ENCODE peak calls at places on chromosome 15, in nine cellular contexts. G is upper lobe of right lung; S is lung; W is stomach; F is Panc1; U is SK-N-SH; Q is CD8-positive, alpha-beta T cell; A is ovary; H is PC-3. K is an unnamed sample.

GRCh38 chr15:81092559-81092902 is 41.5 kb upstream of the CFAP161 start:
- DNase-seq in F (no peak), W (no peak), A (peak; percentile 46), H (no peak), G (no peak), Q (no peak), U (no peak), S (no peak), K (peak; percentile 25)

GRCh38 chr15:76401285-76401684 is 64.7 kb downstream of the ISL2 start:
- DNase-seq in U (no peak), S (no peak), A (no peak), Q (no peak), F (no peak), G (no peak), H (peak; percentile 47), W (no peak), K (no peak)

GRCh38 chr15:80727196-80727595 is 32.1 kb downstream of the ABHD17C start:
- DNase-seq in S (no peak), G (no peak), F (no peak), W (no peak), H (no peak), Q (no peak), A (no peak), U (no peak), K (peak; percentile 16)

GRCh38 chr15:26632500-26632899 is 140.4 kb downstream of the GABRB3 start:
- DNase-seq in Q (no peak), S (no peak), W (peak; percentile 34), A (no peak), H (no peak), U (no peak), F (no peak), G (no peak), K (no peak)

GRCh38 chr15:39747326-39747725 is 35.3 kb downstream of the FSIP1 start:
- DNase-seq in H (peak; percentile 52), W (no peak), A (no peak), F (no peak), Q (no peak), G (no peak), S (no peak), U (no peak), K (peak; percentile 65)

GRCh38 chr15:81012588-81012987 is 11.9 kb downstream of the TLNRD1 start:
- DNase-seq in Q (no peak), W (no peak), G (no peak), H (no peak), A (no peak), S (no peak), U (no peak), F (no peak), K (no peak)

GRCh38 chr15:51909591-51909990 is 62.0 kb downstream of the LEO1 start:
- DNase-seq in S (no peak), W (no peak), H (no peak), A (no peak), Q (no peak), U (no peak), G (no peak), F (no peak), K (no peak)

GRCh38 chr15:71153823-71154524 is 38.7 kb downstream of the THSD4 start:
- DNase-seq in Q (no peak), W (no peak), S (no peak), A (no peak), H (peak; percentile 22), U (no peak), G (no peak), F (no peak), K (no peak)

GRCh38 chr15:76235186-76235826 is 76.0 kb downstream of the ETFA start:
- DNase-seq in S (no peak), H (peak; percentile 73), A (no peak), U (peak; percentile 38), G (no peak), Q (no peak), F (peak; percentile 17), W (no peak), K (no peak)

GRCh38 chr15:84398763-84399701 is 163.5 kb downstream of the GOLGA6L4 start:
- DNase-seq in S (peak; percentile 24), Q (no peak), W (no peak), U (no peak), G (peak; percentile 64), A (peak; percentile 21), F (no peak), H (no peak), K (no peak)

GRCh38 chr15:51758645-51759044 is 7.2 kb downstream of the TMOD2 start:
- DNase-seq in Q (no peak), U (peak; percentile 70), F (no peak), A (peak; percentile 70), S (no peak), G (no peak), W (peak; percentile 29), H (no peak), K (peak; percentile 65)

GRCh38 chr15:66619152-66619903 is 53.5 kb upstream of the LCTL start:
- DNase-seq in F (peak; percentile 39), H (peak; percentile 80), A (peak; percentile 77), W (peak; percentile 85), G (peak; percentile 86), Q (peak; percentile 22), U (peak; percentile 90), S (peak; percentile 77), K (peak; percentile 69)

GRCh38 chr15:42511010-42511396 is 15.6 kb downstream of the SNAP23 start:
- DNase-seq in A (no peak), Q (no peak), U (no peak), F (no peak), H (no peak), G (no peak), W (no peak), S (no peak), K (peak; percentile 63)

GRCh38 chr15:33022629-33023028 is 171.9 kb downstream of the FMN1 start:
- DNase-seq in A (no peak), U (peak; percentile 44), W (peak; percentile 73), S (peak; percentile 64), F (no peak), G (peak; percentile 80), Q (no peak), H (peak; percentile 81), K (peak; percentile 59)
- H3K27ac ChIP-seq in A (no peak overlapping the region), U (peak overlapping the region; percentile 82), W (peak overlapping the region; percentile 22), S (no peak overlapping the region), F (no peak overlapping the region), G (peak overlapping the region; percentile 59), Q (no peak overlapping the region), H (peak overlapping the region; percentile 33), K (peak overlapping the region; percentile 60)

GRCh38 chr15:45101749-45102148 is 12.2 kb downstream of the DUOX2 start:
- DNase-seq in Q (no peak), S (no peak), U (no peak), F (no peak), A (no peak), W (no peak), H (no peak), G (no peak), K (no peak)
- H3K27me3 ChIP-seq in Q (no peaks in the 10 kb centered on the region), S (no peaks in the 10 kb centered on the region), U (peaks cover 9% of the 10 kb centered on the region), F (peaks cover 3% of the 10 kb centered on the region), A (no peaks in the 10 kb centered on the region), W (peaks cover 3% of the 10 kb centered on the region), H (no peaks in the 10 kb centered on the region), G (no peaks in the 10 kb centered on the region), K (no peaks in the 10 kb centered on the region)

DNA sequence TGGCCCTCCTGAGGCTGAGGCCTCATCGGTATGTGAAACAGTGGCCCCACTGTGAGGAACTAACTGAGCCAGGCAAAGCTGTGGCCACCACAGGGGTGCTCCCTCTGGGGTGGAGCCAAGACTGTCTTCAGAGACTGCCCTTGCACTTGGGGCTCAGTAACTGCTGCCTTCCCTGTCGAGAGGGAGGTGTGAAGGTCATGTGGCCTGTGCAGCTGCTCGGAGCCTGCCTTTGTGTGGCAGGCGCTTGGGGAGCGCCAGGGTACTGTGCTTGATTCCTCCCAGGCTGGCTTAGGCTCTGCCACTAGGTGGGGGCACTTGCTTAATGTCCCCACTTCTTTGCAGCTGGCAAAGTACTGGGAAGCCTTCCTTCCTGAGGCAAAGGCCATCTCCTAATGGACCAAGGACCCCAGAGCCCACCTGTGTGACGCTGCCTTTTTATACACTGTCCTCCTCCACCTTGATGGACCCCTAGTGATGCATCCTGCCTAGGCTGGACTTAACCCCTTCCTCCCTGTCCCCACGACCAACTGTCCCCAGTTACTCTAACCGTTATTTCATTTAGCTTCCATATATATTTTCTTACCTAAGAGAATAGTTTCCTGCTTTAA is 14.2 kb upstream of the SNX22 start:
- DNase-seq in A (no peak), Q (no peak), F (no peak), W (no peak), G (no peak), H (no peak), U (no peak), S (no peak), K (no peak)
- TF ChIP-seq CTCF in A (no peak), Q (no peak), F (no peak), W (no peak), G (no peak), H (no peak), U (no peak), S (no peak), K (peak; percentile 8)

GRCh38 chr15:74579001-74579400 is 36.6 kb upstream of the CLK3 start:
- DNase-seq in F (no peak), A (no peak), G (no peak), H (no peak), U (no peak), S (no peak), W (no peak), Q (no peak), K (no peak)
- H3K27ac ChIP-seq in F (no peak overlapping the region), A (no peak overlapping the region), G (no peak overlapping the region), H (no peak overlapping the region), U (no peak overlapping the region), S (no peak overlapping the region), W (no peak overlapping the region), Q (no peak overlapping the region), K (no peak overlapping the region)

GRCh38 chr15:88284441-88285106 is 28.0 kb upstream of the NTRK3 start:
- DNase-seq in Q (no peak), A (no peak), W (no peak), S (no peak), F (no peak), H (no peak), U (no peak), G (no peak), K (no peak)

GRCh38 chr15:88288206-88288605 is 31.7 kb upstream of the NTRK3 start:
- DNase-seq in U (no peak), Q (no peak), S (no peak), A (no peak), W (no peak), H (no peak), F (no peak), G (no peak), K (no peak)

DNA sequence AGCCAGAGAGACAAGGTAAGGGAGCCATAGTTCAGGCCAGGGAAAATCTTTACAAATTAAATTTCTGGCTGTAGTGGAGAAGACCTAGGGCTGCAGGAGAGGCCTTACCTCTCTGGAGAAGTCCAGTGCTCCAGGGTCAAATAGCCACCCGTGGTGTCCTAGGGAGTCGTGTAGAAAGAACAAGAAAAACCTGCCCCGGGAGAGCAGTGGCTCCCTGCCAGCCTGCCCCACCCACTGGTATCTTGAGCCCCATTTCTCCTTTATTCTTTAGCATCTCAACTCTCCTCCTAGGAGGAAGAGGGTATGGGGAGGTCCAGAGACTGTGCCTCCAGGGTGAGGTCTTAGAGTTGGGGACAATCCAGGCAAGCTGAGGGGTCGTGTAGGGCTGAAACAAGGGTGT is 32.1 kb upstream of the NTRK3 start:
- DNase-seq in A (no peak), F (no peak), S (no peak), W (no peak), Q (no peak), H (no peak), U (no peak), G (no peak), K (no peak)
- H3K27me3 ChIP-seq in A (no peaks in the 10 kb centered on the region), F (peaks cover 11% of the 10 kb centered on the region), S (no peaks in the 10 kb centered on the region), W (peaks cover 45% of the 10 kb centered on the region), Q (peaks cover 9% of the 10 kb centered on the region), H (no peaks in the 10 kb centered on the region), U (no peaks in the 10 kb centered on the region), G (peaks cover 32% of the 10 kb centered on the region), K (no peaks in the 10 kb centered on the region)